ENCODE peak calls at places on chromosomes 4 and X, in seven cellular contexts. U is HFFc6; K is NCI-H526 treated with DMSO at 0.1 percent for 48 hours; P is NCI-H774; N is HuH-7.5; W is WTC11; X is CD8-positive, alpha-beta T cell. M is an unnamed sample.

GRCh38 chr4:150381671-150382427 is 200.1 kb upstream of the MAB21L2 start:
- DNase-seq in U (peak), K (no peak), P (no peak), N (no peak), W (no peak), X (no peak), M (peak)

GRCh38 chr4:150316332-150317205 is 238.3 kb downstream of the DCLK2 start:
- DNase-seq in U (peak), K (no peak), P (no peak), N (no peak), W (no peak), X (no peak), M (no peak)

GRCh38 chr4:89221175-89221867 is 86.3 kb downstream of the GPRIN3 start:
- DNase-seq in U (no peak), K (no peak), P (no peak), N (no peak), W (no peak), X (no peak), M (no peak)

GRCh38 chr4:168766537-168767316 is 243.3 kb downstream of the CBR4 start:
- DNase-seq in U (peak), K (no peak), P (no peak), N (no peak), W (no peak), X (no peak), M (peak)

GRCh38 chr4:3130826-3131225 is 56.3 kb downstream of the HTT start:
- DNase-seq in U (no peak), K (no peak), P (no peak), N (no peak), W (no peak), X (no peak), M (no peak)

GRCh38 chr4:89121711-89122387 is 10.5 kb downstream of the TIGD2 start:
- DNase-seq in U (no peak), K (no peak), P (no peak), N (no peak), W (no peak), X (no peak), M (no peak)

GRCh38 chr4:56129431-56129861 is 180.7 kb downstream of the CEP135 start:
- DNase-seq in U (no peak), K (no peak), P (no peak), N (no peak), W (peak), X (no peak), M (no peak)

GRCh38 chr4:48602763-48603162 is 112.7 kb downstream of the ZAR1 start:
- DNase-seq in U (no peak), K (peak), P (no peak), N (no peak), W (no peak), X (no peak), M (peak)

GRCh38 chrX:38206036-38206435 is 14.6 kb downstream of the SRPX start:
- DNase-seq in U (peak), K (no peak), P (no peak), N (no peak), W (no peak), X (no peak), M (peak)

GRCh38 chr4:1039493-1040343 is 28.3 kb downstream of the FGFRL1 start:
- DNase-seq in U (no peak), K (peak), P (no peak), N (no peak), W (peak), X (no peak), M (peak)

GRCh38 chr4:139600662-139601061 is 44.6 kb upstream of the SETD7 start:
- DNase-seq in U (no peak), K (no peak), P (no peak), N (no peak), W (no peak), X (no peak), M (no peak)

GRCh38 chr4:39526810-39527295 is 386 bp downstream of the UGDH start:
- DNase-seq in U (no peak), K (peak), P (no peak), N (no peak), W (no peak), X (no peak), M (no peak)

GRCh38 chr4:189600598-189601435 is 339.9 kb upstream of the FRG1 start:
- DNase-seq in U (no peak), K (no peak), P (no peak), N (no peak), W (no peak), X (no peak), M (no peak)

GRCh38 chr4:43587746-43588145 is 695.2 kb downstream of the GRXCR1 start:
- DNase-seq in U (no peak), K (no peak), P (no peak), N (no peak), W (no peak), X (no peak), M (no peak)

GRCh38 chrX:8971116-8971515 is 62.8 kb downstream of the FAM9B start:
- DNase-seq in U (peak), K (peak), P (no peak), N (no peak), W (no peak), X (no peak), M (peak)

GRCh38 chrX:129983575-129984131 is 1.2 kb downstream of the BCORL1 start:
- DNase-seq in U (no peak), K (no peak), P (no peak), N (peak), W (peak), X (peak), M (no peak)

GRCh38 chr4:100075056-100075455 is 115.2 kb downstream of the DDIT4L start:
- DNase-seq in U (peak), K (no peak), P (no peak), N (no peak), W (no peak), X (no peak), M (no peak)

GRCh38 chr4:2731907-2732314 is 24.2 kb downstream of the TNIP2 start:
- DNase-seq in U (no peak), K (no peak), P (no peak), N (no peak), W (no peak), X (no peak), M (no peak)

GRCh38 chr4:2436301-2436700 is 17.5 kb downstream of the CFAP99 start:
- DNase-seq in U (peak), K (no peak), P (no peak), N (no peak), W (no peak), X (no peak), M (no peak)

GRCh38 chr4:6192245-6192644 is 8.1 kb downstream of the JAKMIP1 start:
- DNase-seq in U (no peak), K (no peak), P (no peak), N (peak), W (no peak), X (no peak), M (no peak)

GRCh38 chrX:14591976-14592375 is 62.6 kb downstream of the GLRA2 start:
- DNase-seq in U (peak), K (no peak), P (no peak), N (no peak), W (no peak), X (no peak), M (no peak)

GRCh38 chr4:825063-825968 is 613 bp downstream of the CPLX1 start:
- DNase-seq in U (no peak), K (no peak), P (no peak), N (peak), W (peak), X (peak), M (no peak)

GRCh38 chr4:67451464-67451863 is 93.8 kb downstream of the CENPC start:
- DNase-seq in U (no peak), K (no peak), P (no peak), N (no peak), W (no peak), X (no peak), M (peak)

GRCh38 chr4:156898373-156899117 is 73.1 kb downstream of the PDGFC start:
- DNase-seq in U (no peak), K (no peak), P (no peak), N (no peak), W (no peak), X (no peak), M (peak)

GRCh38 chr4:88573995-88574394 is 18.3 kb upstream of the HERC3 start:
- DNase-seq in U (peak), K (no peak), P (no peak), N (no peak), W (no peak), X (no peak), M (peak)

GRCh38 chr4:3607690-3608514 is 75.7 kb upstream of the LRPAP1 start:
- DNase-seq in U (no peak), K (no peak), P (peak), N (no peak), W (no peak), X (no peak), M (no peak)